ENCODE peak calls at places on chromosomes 16 and 17, in ten cellular contexts. E, X, W, P, S, N, F, M, L and T are unnamed samples.

GRCh38 chr16:52597772-52598483 is 51.0 kb upstream of the TOX3 start:
- DNase-seq in E (no peak), X (no peak), W (peak), P (peak), S (no peak), N (no peak), F (no peak), M (no peak), L (no peak), T (no peak)

GRCh38 chr17:7021993-7022778 is 664 bp upstream of the BCL6B start:
- DNase-seq in E (peak), X (peak), W (peak), P (peak), S (peak), N (peak), F (peak), M (peak), L (peak), T (no peak)

GRCh38 chr17:8807070-8807550 is 7.9 kb upstream of the MFSD6L start:
- DNase-seq in E (no peak), X (no peak), W (no peak), P (no peak), S (no peak), N (no peak), F (no peak), M (no peak), L (no peak), T (no peak)

GRCh38 chr17:48241131-48241591 is 133.6 kb downstream of the SNX11 start:
- DNase-seq in E (no peak), X (peak), W (no peak), P (no peak), S (peak), N (peak), F (no peak), M (peak), L (peak), T (peak)

GRCh38 chr17:34820922-34821321 is 140.3 kb downstream of the CCT6B start:
- DNase-seq in E (no peak), X (peak), W (no peak), P (no peak), S (no peak), N (no peak), F (no peak), M (no peak), L (peak), T (no peak)

GRCh38 chr16:69799601-69800000 is 37.5 kb downstream of the WWP2 start:
- DNase-seq in E (no peak), X (no peak), W (no peak), P (no peak), S (peak), N (no peak), F (no peak), M (no peak), L (no peak), T (no peak)

GRCh38 chr16:13056607-13057006 is 155.2 kb downstream of the SHISA9 start:
- DNase-seq in E (no peak), X (no peak), W (no peak), P (no peak), S (no peak), N (no peak), F (no peak), M (no peak), L (no peak), T (no peak)

GRCh38 chr17:45663772-45664171 is 120.3 kb upstream of the CRHR1 start:
- DNase-seq in E (no peak), X (no peak), W (no peak), P (no peak), S (no peak), N (no peak), F (no peak), M (no peak), L (no peak), T (no peak)

GRCh38 chr16:57627184-57627871 is 1.1 kb upstream of the ADGRG1 start:
- DNase-seq in E (no peak), X (peak), W (no peak), P (peak), S (peak), N (no peak), F (no peak), M (no peak), L (peak), T (no peak)

GRCh38 chr16:70430667-70431536 is 8.0 kb downstream of the ST3GAL2 start:
- DNase-seq in E (no peak), X (no peak), W (no peak), P (peak), S (peak), N (no peak), F (peak), M (no peak), L (peak), T (no peak)

GRCh38 chr17:81840826-81841778 is 6.3 kb upstream of the PPP1R27 start:
- DNase-seq in E (no peak), X (no peak), W (peak), P (peak), S (no peak), N (peak), F (no peak), M (no peak), L (no peak), T (no peak)

GRCh38 chr16:49009204-49009603 is 272.4 kb downstream of the CBLN1 start:
- DNase-seq in E (no peak), X (no peak), W (no peak), P (no peak), S (no peak), N (no peak), F (no peak), M (no peak), L (no peak), T (no peak)

GRCh38 chr17:44083250-44083849 is 12.8 kb downstream of the G6PC3 start:
- DNase-seq in E (no peak), X (peak), W (no peak), P (no peak), S (no peak), N (no peak), F (no peak), M (no peak), L (peak), T (no peak)

GRCh38 chr16:14002416-14002815 is 68.7 kb upstream of the MRTFB start:
- DNase-seq in E (no peak), X (no peak), W (no peak), P (no peak), S (no peak), N (no peak), F (no peak), M (no peak), L (no peak), T (no peak)

GRCh38 chr16:72426416-72426815 is 254.5 kb upstream of the PMFBP1 start:
- DNase-seq in E (no peak), X (no peak), W (no peak), P (no peak), S (no peak), N (no peak), F (no peak), M (no peak), L (no peak), T (no peak)

GRCh38 chr17:16460796-16461605 is 31.0 kb downstream of the LRRC75A start:
- DNase-seq in E (no peak), X (no peak), W (no peak), P (no peak), S (no peak), N (no peak), F (no peak), M (no peak), L (no peak), T (no peak)

GRCh38 chr16:50457979-50458461 is 89.2 kb upstream of the BRD7 start:
- DNase-seq in E (no peak), X (no peak), W (no peak), P (peak), S (no peak), N (no peak), F (no peak), M (no peak), L (no peak), T (no peak)

GRCh38 chr16:29925173-29925804 is 737 bp downstream of the KCTD13 start:
- DNase-seq in E (no peak), X (no peak), W (no peak), P (peak), S (no peak), N (no peak), F (no peak), M (no peak), L (no peak), T (no peak)

GRCh38 chr17:67441052-67441738 is 64.1 kb downstream of the PITPNC1 start:
- DNase-seq in E (no peak), X (peak), W (no peak), P (no peak), S (peak), N (peak), F (peak), M (peak), L (peak), T (no peak)

GRCh38 chr17:67448449-67448848 is 71.4 kb downstream of the PITPNC1 start:
- DNase-seq in E (no peak), X (no peak), W (no peak), P (no peak), S (no peak), N (no peak), F (no peak), M (no peak), L (no peak), T (no peak)

GRCh38 chr17:67440311-67441051 is 63.4 kb downstream of the PITPNC1 start:
- DNase-seq in E (no peak), X (no peak), W (no peak), P (no peak), S (no peak), N (no peak), F (no peak), M (no peak), L (no peak), T (no peak)

GRCh38 chr17:67442787-67443624 is 65.9 kb downstream of the PITPNC1 start:
- DNase-seq in E (no peak), X (no peak), W (no peak), P (peak), S (no peak), N (no peak), F (no peak), M (no peak), L (no peak), T (no peak)

GRCh38 chr17:67443931-67444597 is 67.0 kb downstream of the PITPNC1 start:
- DNase-seq in E (no peak), X (no peak), W (peak), P (no peak), S (peak), N (peak), F (no peak), M (peak), L (no peak), T (no peak)
- H3K27ac ChIP-seq in E (peak), X (no peak), W (peak), P (peak), S (no peak), N (peak), F (no peak), M (peak), L (no peak), T (peak)

DNA sequence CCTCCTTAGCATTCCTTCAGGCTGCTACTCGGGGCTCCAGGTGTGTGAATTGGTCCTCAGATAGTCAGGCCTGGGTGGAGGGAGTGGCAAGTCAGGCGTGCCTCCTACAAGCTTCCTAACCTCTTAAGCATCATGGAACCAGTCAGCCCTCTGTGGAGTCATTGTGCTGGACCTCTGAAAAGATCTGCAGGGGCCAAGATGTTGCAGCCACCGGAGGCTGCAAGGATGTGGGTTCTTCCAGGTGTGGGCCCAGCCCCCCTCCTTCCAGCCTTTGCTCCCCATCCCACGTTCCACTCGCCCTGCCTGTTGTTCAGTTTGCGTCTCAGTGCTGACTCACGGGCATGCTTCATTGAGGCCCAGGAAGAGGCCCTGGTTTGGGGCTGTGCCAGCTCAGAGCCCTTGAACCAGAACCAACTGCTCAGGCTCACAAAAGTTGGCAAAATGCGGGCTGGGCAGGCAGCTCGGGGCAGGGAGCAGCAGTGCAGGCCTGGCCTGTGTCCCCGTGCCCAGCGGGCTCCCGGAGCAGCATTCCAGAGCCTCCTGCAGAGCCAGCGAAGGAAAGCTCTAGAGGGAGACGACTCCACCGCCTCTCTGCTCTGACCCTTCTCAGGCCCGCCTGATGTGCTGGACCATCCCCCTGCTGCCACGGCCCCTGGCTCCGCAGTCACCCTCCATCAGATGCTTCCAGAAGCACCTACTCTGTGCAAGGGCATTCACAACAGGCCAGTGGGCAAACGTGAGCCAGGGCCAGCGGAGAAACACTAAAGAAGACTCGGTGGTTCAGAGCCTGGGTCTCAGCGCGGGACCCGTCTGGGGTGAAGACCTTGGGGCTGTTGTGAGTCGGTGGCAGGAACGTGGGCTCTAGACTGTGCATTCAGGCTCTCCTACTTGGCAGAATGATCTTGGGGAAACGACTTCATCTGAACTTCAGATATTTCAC is 7.5 kb downstream of the LDHD start:
- DNase-seq in E (peak), X (peak), W (peak), P (no peak), S (peak), N (peak), F (no peak), M (peak), L (peak), T (no peak)
- H3K4me3 ChIP-seq in E (no peak), X (no peak), W (no peak), P (no peak), S (no peak), N (no peak), F (no peak), M (no peak), L (peak), T (peak)

GRCh38 chr17:57294075-57294474 is 37.8 kb downstream of the MSI2 start:
- DNase-seq in E (no peak), X (no peak), W (no peak), P (no peak), S (no peak), N (no peak), F (no peak), M (no peak), L (no peak), T (no peak)
- H3K27ac ChIP-seq in E (no peak), X (no peak), W (no peak), P (peak), S (no peak), N (no peak), F (no peak), M (no peak), L (no peak), T (no peak)

GRCh38 chr17:61362396-61362795 is 37.2 kb upstream of the TBX2 start:
- DNase-seq in E (no peak), X (no peak), W (no peak), P (no peak), S (no peak), N (no peak), F (no peak), M (no peak), L (no peak), T (no peak)

GRCh38 chr17:61362852-61363600 is 36.6 kb upstream of the TBX2 start:
- DNase-seq in E (no peak), X (no peak), W (no peak), P (no peak), S (no peak), N (no peak), F (no peak), M (no peak), L (no peak), T (no peak)

GRCh38 chr17:61363601-61364462 is 35.8 kb upstream of the TBX2 start:
- DNase-seq in E (no peak), X (no peak), W (no peak), P (no peak), S (no peak), N (no peak), F (no peak), M (no peak), L (no peak), T (no peak)

GRCh38 chr17:61361084-61361483 is 38.6 kb upstream of the TBX2 start:
- DNase-seq in E (no peak), X (no peak), W (no peak), P (no peak), S (peak), N (no peak), F (no peak), M (no peak), L (no peak), T (no peak)

DNA sequence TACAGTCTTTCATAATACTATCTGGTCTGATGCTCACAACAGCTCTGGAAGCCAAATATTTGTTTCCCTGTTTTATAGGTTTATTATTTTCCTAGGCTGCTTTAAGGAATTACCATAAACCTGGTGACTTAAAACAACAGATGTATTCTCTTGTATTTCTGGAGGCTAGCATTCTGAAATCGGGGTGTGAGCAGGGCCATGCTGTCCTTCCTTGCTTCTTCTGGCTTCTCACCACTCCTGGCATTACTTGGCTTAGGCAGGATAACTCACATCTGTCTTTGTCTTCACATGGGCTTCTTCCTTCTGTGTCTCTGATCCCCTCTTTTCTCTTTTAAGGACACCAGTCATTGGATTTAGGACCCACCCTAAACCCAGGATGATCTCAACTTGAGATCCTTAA is 39.3 kb upstream of the TBX2 start:
- DNase-seq in E (no peak), X (no peak), W (no peak), P (no peak), S (no peak), N (no peak), F (no peak), M (no peak), L (no peak), T (no peak)
- H3K4me3 ChIP-seq in E (no peak), X (no peak), W (no peak), P (no peak), S (no peak), N (no peak), F (no peak), M (no peak), L (no peak), T (no peak)

GRCh38 chr17:41635121-41636097 is 11.0 kb upstream of the KRT17 start:
- DNase-seq in E (no peak), X (no peak), W (peak), P (no peak), S (no peak), N (peak), F (no peak), M (peak), L (no peak), T (no peak)
- H3K27ac ChIP-seq in E (no peak), X (no peak), W (peak), P (no peak), S (no peak), N (no peak), F (no peak), M (no peak), L (no peak), T (peak)